ENCODE peak calls at places on chromosomes 3 and 15, in seven cellular contexts. X is AG08396; P is nephron progenitor cell; D is stimulated activated CD4-positive, alpha-beta T cell treated with anti-CD3 and anti-CD28 coated beads, Interleukin-4, amount 100 ng/mL, for 4 hours; M is SW480; T is amygdala; Z is H4. U is an unnamed sample.

GRCh38 chr3:146557745-146558144 is 13.3 kb upstream of the PLSCR1 start:
- DNase-seq in M (no peak), X (no peak), T (no peak), P (no peak), Z (no peak), D (no peak), U (no peak)

GRCh38 chr3:67655364-67656121 is 1.1 kb upstream of the SUCLG2 start:
- DNase-seq in X (no peak), T (no peak), M (no peak), P (no peak), Z (no peak), D (peak), U (peak)

GRCh38 chr3:189270248-189270832 is 98.6 kb downstream of the TPRG1 start:
- DNase-seq in D (peak), T (peak), Z (peak), X (peak), P (peak), M (peak), U (no peak)

GRCh38 chr3:25782938-25783660 is at the start of gene NGLY1:
- DNase-seq in P (peak), X (peak), T (peak), D (peak), Z (peak), M (peak), U (peak)

GRCh38 chr15:90903733-90904536 is 833 bp downstream of the MAN2A2 start:
- DNase-seq in Z (no peak), X (no peak), D (no peak), T (no peak), M (peak), P (no peak), U (no peak)

GRCh38 chr3:105367063-105367405 is 325 bp downstream of the ALCAM start:
- DNase-seq in Z (peak), P (peak), D (peak), T (peak), M (no peak), X (no peak), U (peak)

GRCh38 chr15:89016549-89017041 is 71.7 kb upstream of the ABHD2 start:
- DNase-seq in D (no peak), X (no peak), P (no peak), M (peak), T (no peak), Z (no peak), U (no peak)

GRCh38 chr3:124078978-124079911 is 87.3 kb upstream of the ROPN1 start:
- DNase-seq in P (peak), D (no peak), X (peak), T (no peak), M (peak), Z (peak), U (no peak)

GRCh38 chr3:48926425-48927392 is 8.1 kb downstream of the ARIH2 start:
- DNase-seq in Z (no peak), P (no peak), M (no peak), T (no peak), D (peak), X (peak), U (no peak)

GRCh38 chr3:45677045-45677436 is 12.2 kb upstream of the SACM1L start:
- DNase-seq in X (peak), P (no peak), D (peak), T (no peak), Z (peak), M (peak), U (peak)

GRCh38 chr3:30166535-30166934 is 439.9 kb upstream of the TGFBR2 start:
- DNase-seq in X (no peak), P (no peak), D (no peak), M (no peak), Z (no peak), T (no peak), U (no peak)

GRCh38 chr15:101198820-101199219 is 53.0 kb downstream of the CHSY1 start:
- DNase-seq in Z (no peak), P (no peak), M (no peak), D (no peak), T (no peak), X (no peak), U (no peak)

GRCh38 chr3:130850044-130850797 is 43.7 kb upstream of the ATP2C1 start:
- DNase-seq in T (no peak), X (no peak), P (no peak), D (peak), Z (peak), M (no peak), U (no peak)

GRCh38 chr15:45441036-45441435 is 62.7 kb upstream of the GATM start:
- DNase-seq in X (no peak), Z (no peak), M (no peak), D (no peak), T (no peak), P (no peak), U (no peak)

GRCh38 chr3:191774485-191774884 is 313.5 kb downstream of the PYDC2 start:
- DNase-seq in D (no peak), P (peak), Z (peak), T (no peak), X (no peak), M (no peak), U (no peak)

GRCh38 chr3:13548696-13549512 is at the start of gene FBLN2:
- DNase-seq in X (peak), P (peak), T (no peak), Z (no peak), D (no peak), M (no peak), U (no peak)

GRCh38 chr3:23492057-23492456 is 288.9 kb downstream of the UBE2E2 start:
- DNase-seq in Z (no peak), T (no peak), D (no peak), P (no peak), M (no peak), X (no peak), U (no peak)

GRCh38 chr3:53890726-53891499 is 746 bp downstream of the SELENOK start:
- DNase-seq in M (peak), D (peak), X (peak), T (no peak), P (no peak), Z (peak), U (no peak)

GRCh38 chr3:152254031-152254430 is 14.7 kb upstream of the MBNL1 start:
- DNase-seq in M (no peak), T (no peak), Z (no peak), P (no peak), X (no peak), D (no peak), U (peak)

GRCh38 chr3:78994174-78995027 is 773.4 kb downstream of the ROBO1 start:
- DNase-seq in Z (no peak), T (no peak), D (no peak), M (no peak), X (no peak), P (peak), U (no peak)

GRCh38 chr15:81106560-81106959 is 27.5 kb upstream of the CFAP161 start:
- DNase-seq in T (no peak), M (peak), D (peak), P (peak), Z (peak), X (peak), U (peak)

GRCh38 chr15:98126326-98127090 is 166.0 kb downstream of the ARRDC4 start:
- DNase-seq in D (no peak), T (no peak), M (no peak), P (no peak), X (no peak), Z (no peak), U (no peak)

GRCh38 chr15:56207711-56208110 is 36.0 kb downstream of the RFX7 start:
- DNase-seq in D (no peak), X (no peak), M (no peak), T (no peak), P (no peak), Z (no peak), U (peak)

GRCh38 chr15:78343431-78343830 is 3.3 kb downstream of the CRABP1 start:
- DNase-seq in D (no peak), T (no peak), Z (no peak), X (no peak), P (no peak), M (no peak), U (no peak)

GRCh38 chr15:31399544-31400171 is 73.0 kb downstream of the KLF13 start:
- DNase-seq in D (no peak), T (no peak), M (peak), P (no peak), Z (no peak), X (no peak), U (no peak)

GRCh38 chr3:151290673-151291072 is 12.3 kb upstream of the P2RY14 start:
- DNase-seq in T (no peak), Z (peak), M (peak), P (no peak), X (peak), D (no peak), U (no peak)

GRCh38 chr3:37986479-37987314 is 3.9 kb upstream of the VILL start:
- DNase-seq in P (no peak), D (no peak), M (peak), Z (no peak), T (no peak), X (no peak), U (no peak)

GRCh38 chr3:29186131-29186599 is 94.7 kb upstream of the RBMS3 start:
- DNase-seq in P (no peak), X (peak), Z (peak), T (no peak), D (no peak), M (peak), U (no peak)

GRCh38 chr3:100650651-100651611 is 41.5 kb downstream of the ADGRG7 start:
- DNase-seq in M (no peak), D (no peak), P (no peak), T (no peak), Z (peak), X (peak), U (peak)

U was measured in T-helper 2 cell.